ENCODE peak calls at places on chromosomes 12 and 14, in eight cellular contexts. One of them, this sample, is unnamed.

GRCh38 chr12:98126637-98127335 is 388.6 kb upstream of the TMPO start:
- DNase-seq in adrenal gland: no peak
- DNase-seq in HepG2: peak
- DNase-seq in heart left ventricle: no peak
- DNase-seq in uterus: no peak
- DNase-seq in IMR-90: no peak
- DNase-seq in A549: no peak
- DNase-seq in GM12891: no peak
- DNase-seq in this sample: no peak

GRCh38 chr12:50099302-50100008 is 4.4 kb upstream of the GPD1 start:
- DNase-seq in adrenal gland: no peak
- DNase-seq in HepG2: no peak
- DNase-seq in A549: no peak
- DNase-seq in uterus: no peak
- DNase-seq in GM12891: no peak
- DNase-seq in IMR-90: peak
- DNase-seq in heart left ventricle: no peak
- DNase-seq in this sample: peak

GRCh38 chr14:75417674-75418073 is 10.1 kb upstream of the JDP2 start:
- DNase-seq in heart left ventricle: no peak
- DNase-seq in adrenal gland: no peak
- DNase-seq in GM12891: no peak
- DNase-seq in uterus: no peak
- DNase-seq in A549: no peak
- DNase-seq in HepG2: peak
- DNase-seq in IMR-90: peak
- DNase-seq in this sample: no peak

GRCh38 chr14:95774265-95775160 is 60.6 kb upstream of the TCL1A start:
- DNase-seq in HepG2: peak
- DNase-seq in uterus: peak
- DNase-seq in A549: peak
- DNase-seq in adrenal gland: peak
- DNase-seq in GM12891: peak
- DNase-seq in heart left ventricle: no peak
- DNase-seq in IMR-90: peak
- DNase-seq in this sample: peak

GRCh38 chr12:38721611-38722252 is 183.7 kb downstream of the CPNE8 start:
- DNase-seq in uterus: no peak
- DNase-seq in HepG2: no peak
- DNase-seq in A549: no peak
- DNase-seq in IMR-90: no peak
- DNase-seq in heart left ventricle: no peak
- DNase-seq in GM12891: no peak
- DNase-seq in adrenal gland: no peak
- DNase-seq in this sample: no peak

GRCh38 chr14:99564903-99565259 is 39.1 kb downstream of the CCDC85C start:
- DNase-seq in heart left ventricle: no peak
- DNase-seq in uterus: no peak
- DNase-seq in IMR-90: no peak
- DNase-seq in A549: no peak
- DNase-seq in HepG2: no peak
- DNase-seq in GM12891: no peak
- DNase-seq in adrenal gland: no peak
- DNase-seq in this sample: no peak

GRCh38 chr12:92961949-92962348 is 32.9 kb upstream of the EEA1 start:
- DNase-seq in uterus: no peak
- DNase-seq in A549: no peak
- DNase-seq in HepG2: no peak
- DNase-seq in adrenal gland: no peak
- DNase-seq in heart left ventricle: no peak
- DNase-seq in IMR-90: peak
- DNase-seq in GM12891: no peak
- DNase-seq in this sample: peak

GRCh38 chr14:86013663-86014062 is 483.7 kb downstream of the FLRT2 start:
- DNase-seq in IMR-90: peak
- DNase-seq in heart left ventricle: no peak
- DNase-seq in GM12891: no peak
- DNase-seq in HepG2: peak
- DNase-seq in adrenal gland: no peak
- DNase-seq in A549: no peak
- DNase-seq in uterus: no peak
- DNase-seq in this sample: no peak

GRCh38 chr12:64691793-64692583 is 67.2 kb downstream of the GNS start:
- DNase-seq in heart left ventricle: no peak
- DNase-seq in uterus: no peak
- DNase-seq in HepG2: no peak
- DNase-seq in GM12891: no peak
- DNase-seq in A549: no peak
- DNase-seq in adrenal gland: no peak
- DNase-seq in IMR-90: peak
- DNase-seq in this sample: no peak

GRCh38 chr14:68627868-68628604 is 164.8 kb downstream of the ZFP36L1 start:
- DNase-seq in IMR-90: no peak
- DNase-seq in uterus: no peak
- DNase-seq in A549: no peak
- DNase-seq in HepG2: no peak
- DNase-seq in heart left ventricle: peak
- DNase-seq in adrenal gland: peak
- DNase-seq in GM12891: peak
- DNase-seq in this sample: no peak

GRCh38 chr12:49017764-49018281 is 753 bp downstream of the PRKAG1 start:
- DNase-seq in uterus: peak
- DNase-seq in heart left ventricle: peak
- DNase-seq in HepG2: peak
- DNase-seq in adrenal gland: peak
- DNase-seq in A549: no peak
- DNase-seq in IMR-90: peak
- DNase-seq in GM12891: no peak
- DNase-seq in this sample: no peak

GRCh38 chr12:106217706-106218105 is 30.1 kb downstream of the CKAP4 start:
- DNase-seq in uterus: no peak
- DNase-seq in HepG2: no peak
- DNase-seq in GM12891: no peak
- DNase-seq in IMR-90: no peak
- DNase-seq in heart left ventricle: no peak
- DNase-seq in A549: no peak
- DNase-seq in adrenal gland: no peak
- DNase-seq in this sample: no peak

GRCh38 chr12:68119724-68120211 is 39.8 kb downstream of the IFNG start:
- DNase-seq in uterus: no peak
- DNase-seq in adrenal gland: no peak
- DNase-seq in A549: no peak
- DNase-seq in heart left ventricle: no peak
- DNase-seq in IMR-90: no peak
- DNase-seq in GM12891: peak
- DNase-seq in HepG2: no peak
- DNase-seq in this sample: no peak

GRCh38 chr12:33439587-33440011 is at the start of gene SYT10:
- DNase-seq in A549: no peak
- DNase-seq in uterus: no peak
- DNase-seq in GM12891: no peak
- DNase-seq in HepG2: no peak
- DNase-seq in heart left ventricle: peak
- DNase-seq in IMR-90: no peak
- DNase-seq in adrenal gland: no peak
- DNase-seq in this sample: no peak

GRCh38 chr14:52283099-52283498 is 15.6 kb downstream of the PTGDR start:
- DNase-seq in A549: no peak
- DNase-seq in IMR-90: no peak
- DNase-seq in HepG2: no peak
- DNase-seq in GM12891: no peak
- DNase-seq in adrenal gland: no peak
- DNase-seq in uterus: no peak
- DNase-seq in heart left ventricle: no peak
- DNase-seq in this sample: no peak

GRCh38 chr12:94768398-94769039 is 118.2 kb upstream of the TMCC3 start:
- DNase-seq in adrenal gland: no peak
- DNase-seq in heart left ventricle: no peak
- DNase-seq in HepG2: no peak
- DNase-seq in GM12891: no peak
- DNase-seq in A549: no peak
- DNase-seq in IMR-90: no peak
- DNase-seq in uterus: no peak
- DNase-seq in this sample: no peak

GRCh38 chr12:3792623-3793288 is 39.8 kb upstream of the CRACR2A start:
- DNase-seq in heart left ventricle: no peak
- DNase-seq in GM12891: no peak
- DNase-seq in IMR-90: no peak
- DNase-seq in HepG2: peak
- DNase-seq in A549: no peak
- DNase-seq in adrenal gland: no peak
- DNase-seq in uterus: no peak
- DNase-seq in this sample: no peak

GRCh38 chr12:39490500-39491276 is 47.8 kb upstream of the KIF21A start:
- DNase-seq in A549: no peak
- DNase-seq in HepG2: no peak
- DNase-seq in heart left ventricle: no peak
- DNase-seq in GM12891: no peak
- DNase-seq in uterus: no peak
- DNase-seq in IMR-90: no peak
- DNase-seq in adrenal gland: no peak
- DNase-seq in this sample: peak

GRCh38 chr14:103204852-103205540 is 81.7 kb downstream of the TNFAIP2 start:
- DNase-seq in heart left ventricle: no peak
- DNase-seq in uterus: no peak
- DNase-seq in A549: no peak
- DNase-seq in IMR-90: peak
- DNase-seq in HepG2: no peak
- DNase-seq in GM12891: no peak
- DNase-seq in adrenal gland: no peak
- DNase-seq in this sample: no peak

GRCh38 chr14:45519770-45520169 is 266.8 kb upstream of the MIS18BP1 start:
- DNase-seq in HepG2: no peak
- DNase-seq in heart left ventricle: no peak
- DNase-seq in A549: no peak
- DNase-seq in adrenal gland: no peak
- DNase-seq in uterus: no peak
- DNase-seq in GM12891: no peak
- DNase-seq in IMR-90: no peak
- DNase-seq in this sample: no peak
- TF ChIP-seq POLR2A in HepG2: no peak
- TF ChIP-seq POLR2A in heart left ventricle: no peak
- TF ChIP-seq POLR2A in A549: no peak
- TF ChIP-seq POLR2A in adrenal gland: no peak
- TF ChIP-seq POLR2A in uterus: no peak
- TF ChIP-seq POLR2A in GM12891: no peak
- TF ChIP-seq POLR2A in IMR-90: no peak
- TF ChIP-seq POLR2A in this sample: no peak

GRCh38 chr12:89177802-89178201 is 174.5 kb downstream of the DUSP6 start:
- DNase-seq in GM12891: no peak
- DNase-seq in heart left ventricle: no peak
- DNase-seq in uterus: no peak
- DNase-seq in IMR-90: no peak
- DNase-seq in HepG2: no peak
- DNase-seq in A549: no peak
- DNase-seq in adrenal gland: no peak
- DNase-seq in this sample: no peak

GRCh38 chr12:89180496-89180895 is 171.8 kb downstream of the DUSP6 start:
- DNase-seq in HepG2: no peak
- DNase-seq in IMR-90: no peak
- DNase-seq in A549: no peak
- DNase-seq in heart left ventricle: no peak
- DNase-seq in adrenal gland: no peak
- DNase-seq in uterus: no peak
- DNase-seq in GM12891: no peak
- DNase-seq in this sample: no peak

GRCh38 chr12:89181271-89181920 is 170.9 kb downstream of the DUSP6 start:
- DNase-seq in uterus: no peak
- DNase-seq in HepG2: no peak
- DNase-seq in adrenal gland: no peak
- DNase-seq in heart left ventricle: no peak
- DNase-seq in GM12891: no peak
- DNase-seq in A549: peak
- DNase-seq in IMR-90: peak
- DNase-seq in this sample: peak

GRCh38 chr12:89179245-89179644 is 173.1 kb downstream of the DUSP6 start:
- DNase-seq in GM12891: no peak
- DNase-seq in uterus: no peak
- DNase-seq in heart left ventricle: no peak
- DNase-seq in adrenal gland: no peak
- DNase-seq in HepG2: no peak
- DNase-seq in A549: no peak
- DNase-seq in IMR-90: no peak
- DNase-seq in this sample: no peak

GRCh38 chr12:89179983-89180382 is 172.3 kb downstream of the DUSP6 start:
- DNase-seq in A549: peak
- DNase-seq in heart left ventricle: no peak
- DNase-seq in IMR-90: peak
- DNase-seq in GM12891: no peak
- DNase-seq in HepG2: no peak
- DNase-seq in adrenal gland: peak
- DNase-seq in uterus: peak
- DNase-seq in this sample: no peak
- TF ChIP-seq POLR2A in A549: no peak
- TF ChIP-seq POLR2A in heart left ventricle: no peak
- TF ChIP-seq POLR2A in IMR-90: no peak
- TF ChIP-seq POLR2A in GM12891: no peak
- TF ChIP-seq POLR2A in HepG2: no peak
- TF ChIP-seq POLR2A in adrenal gland: no peak
- TF ChIP-seq POLR2A in uterus: no peak
- TF ChIP-seq POLR2A in this sample: no peak

GRCh38 chr12:110698171-110698902 is 9.4 kb upstream of the HVCN1 start:
- DNase-seq in adrenal gland: peak
- DNase-seq in uterus: peak
- DNase-seq in GM12891: peak
- DNase-seq in heart left ventricle: peak
- DNase-seq in HepG2: peak
- DNase-seq in IMR-90: peak
- DNase-seq in A549: peak
- DNase-seq in this sample: peak
- TF ChIP-seq POLR2A in adrenal gland: no peak
- TF ChIP-seq POLR2A in uterus: peak
- TF ChIP-seq POLR2A in GM12891: no peak
- TF ChIP-seq POLR2A in heart left ventricle: no peak
- TF ChIP-seq POLR2A in HepG2: peak
- TF ChIP-seq POLR2A in IMR-90: no peak
- TF ChIP-seq POLR2A in A549: no peak
- TF ChIP-seq POLR2A in this sample: no peak

GRCh38 chr12:57212701-57213067 is 3.9 kb upstream of the NXPH4 start:
- DNase-seq in adrenal gland: no peak
- DNase-seq in GM12891: no peak
- DNase-seq in heart left ventricle: no peak
- DNase-seq in HepG2: no peak
- DNase-seq in IMR-90: no peak
- DNase-seq in A549: no peak
- DNase-seq in uterus: no peak
- DNase-seq in this sample: no peak

GRCh38 chr12:57213068-57213715 is 3.4 kb upstream of the NXPH4 start:
- DNase-seq in adrenal gland: peak
- DNase-seq in HepG2: peak
- DNase-seq in A549: peak
- DNase-seq in GM12891: peak
- DNase-seq in uterus: peak
- DNase-seq in heart left ventricle: peak
- DNase-seq in IMR-90: peak
- DNase-seq in this sample: peak

GRCh38 chr12:57210926-57211700 is 5.5 kb upstream of the NXPH4 start:
- DNase-seq in GM12891: no peak
- DNase-seq in HepG2: no peak
- DNase-seq in adrenal gland: no peak
- DNase-seq in heart left ventricle: no peak
- DNase-seq in A549: no peak
- DNase-seq in uterus: no peak
- DNase-seq in IMR-90: no peak
- DNase-seq in this sample: no peak

GRCh38 chr12:57210461-57210860 is 6.1 kb upstream of the NXPH4 start:
- DNase-seq in adrenal gland: no peak
- DNase-seq in HepG2: no peak
- DNase-seq in IMR-90: no peak
- DNase-seq in uterus: no peak
- DNase-seq in A549: no peak
- DNase-seq in GM12891: no peak
- DNase-seq in heart left ventricle: no peak
- DNase-seq in this sample: no peak

GRCh38 chr12:57211791-57212700 is 4.5 kb upstream of the NXPH4 start:
- DNase-seq in A549: no peak
- DNase-seq in heart left ventricle: no peak
- DNase-seq in IMR-90: no peak
- DNase-seq in HepG2: no peak
- DNase-seq in uterus: no peak
- DNase-seq in adrenal gland: no peak
- DNase-seq in GM12891: no peak
- DNase-seq in this sample: no peak
- TF ChIP-seq POLR2A in A549: no peak
- TF ChIP-seq POLR2A in heart left ventricle: no peak
- TF ChIP-seq POLR2A in IMR-90: no peak
- TF ChIP-seq POLR2A in HepG2: no peak
- TF ChIP-seq POLR2A in uterus: no peak
- TF ChIP-seq POLR2A in adrenal gland: no peak
- TF ChIP-seq POLR2A in GM12891: no peak
- TF ChIP-seq POLR2A in this sample: no peak